ENCODE peak calls at places on chromosomes 6 and 20, in four cellular contexts. W is ascending aorta, U is body of pancreas, M is AG10803. B is an unnamed sample.

GRCh38 chr6:15511248-15512125 is 151.3 kb downstream of the DTNBP1 start:
- DNase-seq in W (no peak), U (no peak), M (peak; percentile 19), B (no peak)

GRCh38 chr6:138814179-138814834 is 18.4 kb downstream of the ECT2L start:
- DNase-seq in W (no peak), U (no peak), M (no peak), B (no peak)

GRCh38 chr6:33588894-33589293 is 8.8 kb upstream of the BAK1 start:
- DNase-seq in W (no peak), U (no peak), M (no peak), B (no peak)

GRCh38 chr20:44736170-44737021 is 9.3 kb upstream of the KCNK15 start:
- DNase-seq in W (no peak), U (peak; percentile 67), M (peak; percentile 87), B (peak; percentile 78)

GRCh38 chr6:150238857-150239407 is 96.1 kb downstream of the PPP1R14C start:
- DNase-seq in W (no peak), U (no peak), M (no peak), B (no peak)

GRCh38 chr20:45589725-45590124 is 10.6 kb upstream of the WFDC8 start:
- DNase-seq in W (no peak), U (no peak), M (no peak), B (no peak)

GRCh38 chr6:156956286-156956685 is 179.1 kb downstream of the ARID1B start:
- DNase-seq in W (no peak), U (no peak), M (no peak), B (no peak)

GRCh38 chr6:112469306-112469705 is 122.2 kb downstream of the RFPL4B start:
- DNase-seq in W (no peak), U (no peak), M (peak; percentile 29), B (no peak)

GRCh38 chr6:72699142-72699541 is 77.3 kb downstream of the KCNQ5 start:
- DNase-seq in W (no peak), U (no peak), M (no peak), B (no peak)

GRCh38 chr6:27290850-27291208 is 21.2 kb downstream of the POM121L2 start:
- DNase-seq in W (no peak), U (no peak), M (no peak), B (no peak)

GRCh38 chr6:27293436-27294152 is 18.5 kb downstream of the POM121L2 start:
- DNase-seq in W (no peak), U (no peak), M (peak; percentile 47), B (peak; percentile 40)

GRCh38 chr6:27288136-27289044 is 23.7 kb downstream of the POM121L2 start:
- DNase-seq in W (no peak), U (no peak), M (no peak), B (no peak)

GRCh38 chr6:27287751-27288135 is 24.3 kb downstream of the POM121L2 start:
- DNase-seq in W (no peak), U (no peak), M (no peak), B (no peak)

GRCh38 chr6:27290065-27290849 is 21.8 kb downstream of the POM121L2 start:
- DNase-seq in W (no peak), U (no peak), M (no peak), B (no peak)
- H3K4me3 ChIP-seq in W (no peak overlapping the region), U (no peak overlapping the region), M (no peak overlapping the region), B (no peak overlapping the region)

GRCh38 chr6:80335061-80335660 is 228.7 kb downstream of the BCKDHB start:
- DNase-seq in W (no peak), U (no peak), M (no peak), B (no peak)
- TF ChIP-seq CTCF in W (no peak), U (no peak), M (no peak), B (no peak)

DNA sequence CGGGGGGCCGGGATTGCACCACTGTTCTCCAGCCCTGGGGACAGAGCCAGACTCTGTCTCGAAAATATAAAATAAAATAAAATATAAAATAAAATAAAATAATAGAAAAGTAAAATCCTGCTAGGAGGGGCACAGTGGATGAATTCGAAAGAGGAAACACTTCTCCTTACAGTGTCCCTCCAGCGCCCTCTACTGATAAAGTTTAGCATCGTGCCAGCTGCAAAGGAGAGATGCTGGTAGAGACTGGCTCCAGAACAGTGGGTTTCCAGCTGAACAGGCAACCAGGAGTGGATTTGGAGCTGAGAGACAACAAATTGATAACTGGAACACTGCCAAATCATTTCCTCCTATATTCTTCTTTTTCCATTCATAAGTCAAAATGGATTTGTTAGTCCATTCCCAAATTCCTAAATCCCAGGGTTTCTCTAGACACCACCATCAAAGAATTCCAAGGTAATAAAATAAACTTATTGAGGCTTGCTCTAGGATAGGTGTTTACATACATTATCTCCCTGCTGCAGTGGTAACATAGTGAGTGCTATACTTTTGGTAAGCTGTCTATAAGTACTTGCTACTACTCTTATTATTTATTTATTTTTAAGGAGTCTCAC is 31.7 kb upstream of the TBPL1 start:
- DNase-seq in W (peak; percentile 43), U (peak; percentile 79), M (peak; percentile 74), B (peak; percentile 79)
- H3K4me3 ChIP-seq in W (no peak overlapping the region), U (no peak overlapping the region), M (no peak overlapping the region), B (no peak overlapping the region)

DNA sequence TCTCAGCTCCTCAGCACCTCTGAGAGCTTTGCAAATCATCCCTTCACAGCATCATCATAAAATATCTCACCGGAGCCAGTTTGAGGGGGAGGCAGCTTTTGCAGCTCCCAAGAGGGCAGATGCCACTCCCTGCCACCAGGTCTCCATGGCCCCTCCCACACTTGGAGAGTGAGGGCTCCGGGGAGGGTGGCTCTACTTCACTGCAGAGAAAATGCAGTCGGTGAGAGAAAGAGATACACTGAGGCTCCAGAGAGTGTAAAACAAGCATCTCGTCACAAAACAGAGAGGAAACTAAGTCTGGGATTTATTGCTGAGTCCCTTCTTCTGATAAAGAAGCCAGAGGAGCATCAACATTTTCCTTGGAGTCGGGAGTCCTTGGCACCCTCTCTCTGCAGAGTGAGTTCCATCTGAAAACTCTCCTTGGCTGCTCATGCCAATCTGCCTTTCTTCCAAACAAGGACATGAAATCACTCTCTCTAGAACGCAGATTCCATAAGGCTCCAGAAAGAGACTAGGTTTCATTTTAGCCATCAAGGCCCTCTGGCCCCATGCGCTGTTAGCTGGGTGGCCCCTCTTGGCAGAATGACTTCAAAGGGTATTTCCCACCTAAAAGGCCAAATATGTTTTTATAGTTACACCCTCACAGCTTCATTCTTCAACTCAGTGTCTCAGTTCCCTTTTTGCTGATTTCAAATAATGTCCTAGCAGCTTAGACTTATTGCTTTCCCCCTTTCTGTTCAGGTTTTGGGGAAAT is 70.6 kb upstream of the F13A1 start:
- DNase-seq in W (no peak), U (no peak), M (no peak), B (no peak)
- TF ChIP-seq CTCF in W (no peak), U (no peak), M (no peak), B (no peak)

DNA sequence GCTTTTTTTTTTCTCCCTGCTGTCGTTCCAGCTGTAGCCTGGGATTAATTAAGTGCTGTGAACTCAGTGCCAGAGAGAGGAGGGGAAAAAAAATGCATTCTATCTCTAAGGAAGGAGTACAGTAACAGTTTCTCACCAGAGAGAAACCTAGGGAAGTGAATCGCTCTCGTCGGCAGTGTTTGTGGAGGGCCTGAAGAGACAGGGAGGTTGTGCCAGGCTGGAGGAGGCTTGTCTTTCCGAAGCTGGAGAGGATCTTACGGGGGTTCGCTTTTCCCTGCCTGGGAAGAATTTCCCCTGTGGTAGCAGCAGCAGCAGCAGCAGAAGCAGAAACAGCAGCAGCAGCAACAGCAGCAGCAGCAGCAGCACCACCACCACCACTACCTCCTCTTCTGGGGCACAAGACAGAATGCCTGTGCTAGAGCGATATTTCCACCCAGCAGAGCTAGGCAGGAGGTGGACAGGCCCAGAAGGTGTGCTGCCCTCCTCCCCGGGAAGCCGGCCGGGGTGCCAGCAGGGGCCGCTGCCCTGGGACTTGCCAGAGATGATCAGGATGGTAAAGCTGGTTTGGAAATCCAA is 186.5 kb downstream of the PDE7B start:
- DNase-seq in W (no peak), U (peak; percentile 13), M (peak; percentile 82), B (peak; percentile 72)
- H3K4me3 ChIP-seq in W (no peak overlapping the region), U (no peak overlapping the region), M (peak overlapping the region; percentile 64), B (peak overlapping the region; percentile 45)

DNA sequence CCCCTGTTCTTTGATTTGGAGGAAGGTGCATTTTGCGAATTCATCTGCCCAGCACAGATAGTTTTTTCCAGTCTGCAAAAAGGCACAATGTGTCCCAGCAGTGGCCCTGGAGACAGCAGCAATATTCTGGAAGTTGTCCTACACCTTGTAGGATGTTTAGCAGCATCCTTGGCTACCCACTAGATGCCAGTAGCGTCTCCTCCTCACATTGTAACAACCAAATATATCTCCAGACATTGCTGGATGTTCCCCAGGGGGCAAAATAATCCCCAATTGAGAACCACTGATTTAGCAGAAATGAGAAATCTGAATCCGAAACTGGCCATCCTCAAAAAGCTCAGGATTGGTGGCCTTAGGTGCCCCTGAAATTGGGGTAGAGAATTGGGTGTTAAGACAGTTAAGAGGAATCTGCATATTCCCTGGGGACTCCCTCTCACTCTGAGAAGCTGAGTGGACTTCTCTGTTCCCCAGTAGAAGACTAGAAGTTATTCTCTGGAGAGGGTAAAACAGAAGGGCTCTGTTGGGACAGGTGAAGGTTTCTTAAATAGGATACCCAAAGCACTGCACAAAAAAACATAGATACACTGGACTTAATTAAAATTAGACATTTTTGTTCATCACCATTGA is 12.1 kb downstream of the SUN5 start:
- DNase-seq in W (no peak), U (no peak), M (no peak), B (no peak)
- TF ChIP-seq CTCF in W (no peak), U (no peak), M (no peak), B (no peak)

DNA sequence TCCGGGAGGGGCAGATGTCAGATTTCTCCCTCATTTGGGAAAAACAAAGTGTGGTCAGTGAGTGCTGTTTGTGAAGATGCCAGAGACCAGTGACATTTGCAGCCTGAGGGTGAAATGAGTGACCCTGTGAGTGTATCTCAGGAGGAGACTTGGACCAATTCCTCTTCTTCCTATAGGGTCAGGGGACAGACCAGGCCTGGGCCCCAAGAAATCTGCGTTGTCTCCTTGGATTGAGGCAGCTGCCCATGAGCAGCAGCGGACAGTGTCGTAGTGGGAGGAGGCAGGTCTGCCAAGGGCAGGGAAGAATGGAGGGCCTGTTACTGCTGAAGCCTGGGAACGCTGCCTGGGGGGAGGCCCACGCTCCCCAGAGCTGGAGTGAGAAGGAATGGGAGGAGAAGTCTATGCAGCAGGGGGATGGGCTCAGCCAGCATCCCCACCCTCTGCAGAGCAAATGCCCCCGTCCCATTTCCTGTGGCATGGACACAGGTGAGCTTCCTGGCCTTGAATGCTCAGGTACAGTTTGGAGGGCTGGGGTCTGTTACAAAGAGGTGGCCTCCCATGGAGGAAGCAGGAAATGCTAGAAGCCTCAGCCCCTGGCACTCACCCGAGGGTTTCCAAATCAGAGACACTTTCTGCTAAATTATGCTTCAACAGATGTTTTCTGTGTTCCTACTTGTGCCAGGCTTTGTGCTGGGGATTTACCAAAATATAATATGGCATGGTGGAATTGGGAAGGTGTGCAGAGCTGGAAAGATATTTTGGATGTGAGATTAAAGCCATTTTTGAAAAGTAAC is 29.8 kb downstream of the DAAM2 start:
- DNase-seq in W (no peak), U (no peak), M (peak; percentile 56), B (no peak)
- H3K4me3 ChIP-seq in W (peak overlapping the region; percentile 35), U (no peak overlapping the region), M (peak overlapping the region; percentile 45), B (no peak overlapping the region)

DNA sequence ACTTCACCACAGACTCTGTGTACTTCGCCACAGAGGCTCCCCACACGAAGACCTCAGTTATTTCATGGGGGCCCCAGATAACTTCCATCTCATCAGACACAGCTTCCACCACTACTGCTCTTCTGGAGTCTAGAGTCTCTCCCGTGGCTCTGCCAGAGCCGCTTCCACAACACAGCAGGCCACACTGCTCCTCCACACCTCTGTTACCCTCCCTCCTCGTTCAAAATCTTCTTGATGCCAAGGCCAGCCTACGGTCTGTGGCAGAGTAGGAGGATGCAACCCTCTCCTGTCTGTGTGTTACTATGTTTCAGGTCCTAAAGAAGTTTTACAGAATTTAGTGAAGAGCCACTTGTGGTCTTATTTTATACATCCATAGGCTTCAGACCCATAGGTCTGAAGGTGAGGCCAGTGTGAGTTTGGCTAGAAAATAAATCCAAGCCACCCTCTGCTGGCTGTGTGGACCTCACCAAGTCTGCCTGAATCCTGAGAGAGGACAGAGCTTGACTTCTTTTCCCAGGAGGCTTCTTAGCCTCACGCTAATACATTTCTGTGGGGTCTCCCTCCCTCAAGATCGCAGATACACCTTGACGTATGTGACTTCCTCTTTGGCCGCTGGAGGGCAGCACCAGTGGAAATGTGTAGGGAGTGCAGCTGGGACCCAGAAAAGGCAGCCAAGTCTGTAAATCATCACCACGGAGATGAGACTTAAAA is 197.7 kb downstream of the FAXC start:
- DNase-seq in W (no peak), U (peak; percentile 26), M (peak; percentile 12), B (peak; percentile 13)
- TF ChIP-seq CTCF in W (no peak), U (peak; percentile 24), M (peak; percentile 52), B (peak; percentile 62)